ENCODE peak calls at places on chromosome 13, in six cellular contexts. F, R, W, S, Z and A are unnamed samples.

GRCh38 chr13:76976488-76976887 is 15.4 kb upstream of the CLN5 start:
- DNase-seq in F (no peak), R (no peak), W (no peak), S (peak), Z (no peak), A (peak)

GRCh38 chr13:92313382-92313781 is 913.2 kb upstream of the GPC6 start:
- DNase-seq in F (no peak), R (no peak), W (no peak), S (no peak), Z (no peak), A (no peak)

GRCh38 chr13:111926501-111927180 is 140.3 kb upstream of the SOX1 start:
- DNase-seq in F (peak), R (no peak), W (peak), S (no peak), Z (no peak), A (no peak)

GRCh38 chr13:72141845-72142470 is 275.0 kb upstream of the DACH1 start:
- DNase-seq in F (no peak), R (no peak), W (no peak), S (peak), Z (no peak), A (no peak)

GRCh38 chr13:81078048-81078447 is 737.1 kb upstream of the SPRY2 start:
- DNase-seq in F (no peak), R (no peak), W (no peak), S (peak), Z (no peak), A (no peak)

GRCh38 chr13:107347641-107348369 is 779.9 kb upstream of the ARGLU1 start:
- DNase-seq in F (no peak), R (no peak), W (no peak), S (no peak), Z (no peak), A (no peak)

GRCh38 chr13:83056269-83056668 is 826.0 kb downstream of the SLITRK1 start:
- DNase-seq in F (no peak), R (no peak), W (no peak), S (no peak), Z (no peak), A (no peak)

GRCh38 chr13:33140161-33140560 is 123.9 kb downstream of the KL start:
- DNase-seq in F (no peak), R (no peak), W (no peak), S (no peak), Z (no peak), A (no peak)

GRCh38 chr13:51942189-51942588 is 69.1 kb downstream of the ATP7B start:
- DNase-seq in F (no peak), R (no peak), W (no peak), S (peak), Z (no peak), A (no peak)

GRCh38 chr13:38498271-38498670 is 148.6 kb downstream of the UFM1 start:
- DNase-seq in F (no peak), R (no peak), W (no peak), S (no peak), Z (no peak), A (no peak)

GRCh38 chr13:107296804-107297203 is 728.9 kb upstream of the ARGLU1 start:
- DNase-seq in F (no peak), R (no peak), W (no peak), S (peak), Z (no peak), A (no peak)

GRCh38 chr13:29908917-29909755 is 58.7 kb upstream of the UBL3 start:
- DNase-seq in F (no peak), R (no peak), W (no peak), S (no peak), Z (no peak), A (no peak)

GRCh38 chr13:101417043-101417406 is 717 bp upstream of the NALCN start:
- DNase-seq in F (no peak), R (no peak), W (no peak), S (peak), Z (peak), A (no peak)

GRCh38 chr13:80454245-80454644 is 113.3 kb upstream of the SPRY2 start:
- DNase-seq in F (no peak), R (no peak), W (no peak), S (peak), Z (no peak), A (no peak)

GRCh38 chr13:105202384-105202783 is 1333.1 kb downstream of the EFNB2 start:
- DNase-seq in F (no peak), R (no peak), W (no peak), S (peak), Z (no peak), A (no peak)

GRCh38 chr13:38970380-38971051 is 20.1 kb downstream of the STOML3 start:
- DNase-seq in F (no peak), R (no peak), W (no peak), S (peak), Z (no peak), A (no peak)

GRCh38 chr13:33185853-33186252 is 99.7 kb downstream of the STARD13 start:
- DNase-seq in F (no peak), R (no peak), W (no peak), S (no peak), Z (no peak), A (no peak)

GRCh38 chr13:37627428-37627827 is 28.9 kb upstream of the POSTN start:
- DNase-seq in F (no peak), R (no peak), W (no peak), S (no peak), Z (no peak), A (no peak)

GRCh38 chr13:22047082-22047784 is 376.4 kb downstream of the FGF9 start:
- DNase-seq in F (no peak), R (no peak), W (no peak), S (peak), Z (peak), A (no peak)

GRCh38 chr13:29438772-29439171 is 156.7 kb downstream of the SLC7A1 start:
- DNase-seq in F (no peak), R (no peak), W (no peak), S (no peak), Z (no peak), A (no peak)

GRCh38 chr13:61370520-61370919 is 45.1 kb downstream of the PCDH20 start:
- DNase-seq in F (no peak), R (no peak), W (no peak), S (no peak), Z (no peak), A (no peak)

GRCh38 chr13:109764474-109765292 is 21.7 kb downstream of the IRS2 start:
- DNase-seq in F (no peak), R (no peak), W (no peak), S (peak), Z (no peak), A (no peak)

GRCh38 chr13:24036115-24036514 is 124.4 kb upstream of the SPATA13 start:
- DNase-seq in F (no peak), R (no peak), W (no peak), S (no peak), Z (no peak), A (peak)

GRCh38 chr13:32657309-32657708 is 71.1 kb downstream of the PDS5B start:
- DNase-seq in F (no peak), R (no peak), W (no peak), S (no peak), Z (no peak), A (no peak)

GRCh38 chr13:100392709-100393630 is 195.6 kb downstream of the GGACT start:
- DNase-seq in F (peak), R (peak), W (no peak), S (peak), Z (peak), A (peak)

GRCh38 chr13:64397699-64398098 is 2832.4 kb downstream of the PCDH9 start:
- DNase-seq in F (no peak), R (no peak), W (no peak), S (no peak), Z (no peak), A (no peak)

GRCh38 chr13:73365681-73366080 is 306.9 kb downstream of the KLF5 start:
- DNase-seq in F (no peak), R (no peak), W (no peak), S (peak), Z (no peak), A (no peak)

GRCh38 chr13:54185785-54186184 is 1157.2 kb downstream of the OLFM4 start:
- DNase-seq in F (no peak), R (no peak), W (no peak), S (peak), Z (no peak), A (no peak)

GRCh38 chr13:73938375-73939070 is 195.7 kb downstream of the KLF12 start:
- DNase-seq in F (no peak), R (no peak), W (no peak), S (peak), Z (peak), A (peak)

GRCh38 chr13:75366380-75367280 is 115.3 kb downstream of the TBC1D4 start:
- DNase-seq in F (no peak), R (no peak), W (no peak), S (no peak), Z (no peak), A (no peak)

GRCh38 chr13:44155422-44156293 is 218.0 kb upstream of the SERP2 start:
- DNase-seq in F (no peak), R (no peak), W (no peak), S (no peak), Z (no peak), A (no peak)

GRCh38 chr13:43124495-43124894 is 101.1 kb downstream of the DNAJC15 start:
- DNase-seq in F (no peak), R (no peak), W (no peak), S (no peak), Z (no peak), A (no peak)

GRCh38 chr13:24007979-24008620 is 110.8 kb upstream of the C1QTNF9B start:
- DNase-seq in F (no peak), R (no peak), W (no peak), S (peak), Z (no peak), A (no peak)

GRCh38 chr13:102779426-102780159 is 6.0 kb upstream of the TEX30 start:
- DNase-seq in F (no peak), R (no peak), W (no peak), S (no peak), Z (no peak), A (no peak)

GRCh38 chr13:72737033-72737432 is 9.3 kb downstream of the BORA start:
- DNase-seq in F (no peak), R (no peak), W (no peak), S (no peak), Z (no peak), A (no peak)

GRCh38 chr13:52617070-52618060 is 24.9 kb upstream of the HNRNPA1L2 start:
- DNase-seq in F (peak), R (peak), W (peak), S (peak), Z (peak), A (peak)

GRCh38 chr13:30319703-30320102 is 12.4 kb upstream of the KATNAL1 start:
- DNase-seq in F (no peak), R (no peak), W (no peak), S (no peak), Z (no peak), A (no peak)

GRCh38 chr13:79490846-79491245 is 9.9 kb downstream of the NDFIP2 start:
- DNase-seq in F (no peak), R (no peak), W (no peak), S (peak), Z (no peak), A (no peak)

GRCh38 chr13:25406377-25406776 is 34.6 kb downstream of the ATP8A2 start:
- DNase-seq in F (no peak), R (no peak), W (no peak), S (peak), Z (no peak), A (no peak)

GRCh38 chr13:62418872-62419271 is 1003.2 kb upstream of the PCDH20 start:
- DNase-seq in F (no peak), R (no peak), W (no peak), S (no peak), Z (no peak), A (no peak)

GRCh38 chr13:40662866-40663265 is 3.6 kb downstream of the FOXO1 start:
- DNase-seq in F (no peak), R (no peak), W (no peak), S (no peak), Z (no peak), A (no peak)
- H3K4me3 ChIP-seq in F (peak), R (peak), W (peak), S (no peak), Z (no peak), A (no peak)

DNA sequence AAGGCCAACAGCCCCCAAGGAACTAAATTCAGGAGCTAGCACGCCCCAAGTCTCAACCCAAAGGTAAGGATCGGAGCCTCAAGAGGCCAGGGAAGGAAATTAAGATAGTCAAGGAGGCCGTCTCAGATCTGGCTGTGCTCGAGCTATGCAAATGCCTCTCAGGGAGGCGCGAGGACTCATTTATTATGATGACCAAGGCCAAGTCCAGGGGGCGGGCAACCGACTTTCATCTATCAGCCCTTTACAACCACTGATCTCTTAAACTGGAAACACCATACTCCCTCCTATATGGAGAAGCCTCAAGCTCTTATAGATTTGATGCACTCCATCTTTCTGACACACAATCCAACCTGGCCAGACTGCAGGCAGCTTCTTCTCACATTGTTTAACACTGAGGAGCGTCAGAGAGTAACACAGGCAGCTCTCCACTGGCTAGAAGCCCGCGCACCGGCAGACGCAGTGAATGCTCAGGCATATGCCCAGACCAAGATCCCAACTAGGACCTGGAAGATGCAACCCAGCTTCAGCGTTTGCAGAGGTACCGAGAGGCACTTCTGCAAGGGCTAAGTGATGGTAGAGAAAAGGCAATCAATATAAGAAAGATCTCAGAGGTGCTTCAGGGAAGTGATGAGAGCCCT is 9.6 kb upstream of the SLC15A1 start:
- DNase-seq in F (no peak), R (no peak), W (no peak), S (no peak), Z (no peak), A (no peak)
- TF ChIP-seq CTCF in F (no peak), R (no peak), W (no peak), S (no peak), Z (no peak), A (no peak)

DNA sequence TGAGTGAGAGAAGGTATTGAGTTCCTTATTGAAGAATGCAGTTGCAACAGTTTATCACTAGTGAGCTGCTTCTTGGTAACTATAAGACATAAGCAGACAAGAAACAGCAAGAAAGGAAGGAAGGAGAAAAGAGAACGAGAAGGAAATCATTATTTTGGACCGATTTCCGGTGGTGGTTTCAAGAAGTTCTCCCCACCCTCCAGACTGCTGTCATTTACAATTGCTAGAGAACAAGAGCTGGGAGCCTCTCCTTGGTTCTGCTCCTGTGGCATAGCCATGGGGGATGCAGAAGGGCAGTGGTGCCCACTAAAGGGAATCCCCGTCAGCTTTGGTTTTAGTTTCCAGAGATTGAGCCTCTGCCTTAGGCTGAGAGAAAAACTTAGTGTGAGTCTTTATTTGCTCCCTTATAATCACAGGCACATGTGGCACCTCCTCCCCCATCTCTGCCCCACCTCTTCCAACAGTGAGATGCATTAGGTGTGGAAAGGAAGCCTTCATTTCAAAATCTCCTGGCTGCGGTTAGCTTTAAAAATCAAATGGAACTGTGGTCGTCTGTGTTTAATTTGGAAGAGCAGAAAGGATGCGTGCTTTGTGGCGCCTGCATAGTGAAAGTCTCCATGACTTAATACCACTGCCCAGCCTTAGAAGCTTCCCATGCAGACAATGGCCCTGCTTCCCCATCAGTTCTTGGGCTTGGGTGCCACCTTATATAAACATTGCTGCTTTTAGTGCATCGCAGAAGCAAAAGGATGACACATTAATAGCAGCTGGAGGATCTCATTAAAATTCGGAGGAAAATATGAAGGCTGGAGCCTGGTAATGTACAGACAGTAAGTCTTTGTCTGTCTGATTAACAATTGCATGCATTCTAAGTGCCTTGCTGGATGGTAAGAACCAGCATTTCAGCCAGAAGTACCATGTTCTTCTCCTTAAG is 25.0 kb downstream of the LRCH1 start:
- DNase-seq in F (no peak), R (no peak), W (no peak), S (no peak), Z (no peak), A (peak)
- H3K4me3 ChIP-seq in F (no peak), R (no peak), W (no peak), S (no peak), Z (no peak), A (no peak)

GRCh38 chr13:110925023-110925608 is 10.2 kb upstream of the ANKRD10 start:
- DNase-seq in F (no peak), R (no peak), W (no peak), S (no peak), Z (no peak), A (no peak)
- TF ChIP-seq CTCF in F (no peak), R (no peak), W (peak), S (no peak), Z (peak), A (peak)

DNA sequence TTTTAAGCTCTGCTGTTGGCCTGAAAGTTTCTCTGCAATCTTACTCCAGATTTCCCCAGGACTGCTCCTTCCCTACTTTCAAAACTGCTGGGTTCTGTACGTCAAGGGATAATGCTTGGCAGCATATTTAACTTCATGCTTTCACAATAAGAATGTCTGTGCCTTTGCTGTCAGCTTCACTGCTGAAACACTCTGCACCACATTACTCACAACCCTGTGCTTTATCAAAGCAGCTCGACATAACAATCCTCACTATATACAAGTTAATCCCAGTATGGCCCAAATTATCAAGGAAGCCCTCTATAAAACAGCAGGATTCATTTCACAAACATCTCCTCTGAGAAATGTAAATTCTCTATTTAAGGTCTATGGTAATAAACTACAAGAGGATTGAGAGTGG is 17.5 kb downstream of the LATS2 start:
- DNase-seq in F (no peak), R (no peak), W (no peak), S (no peak), Z (peak), A (no peak)
- H3K4me3 ChIP-seq in F (no peak), R (no peak), W (no peak), S (no peak), Z (no peak), A (no peak)

DNA sequence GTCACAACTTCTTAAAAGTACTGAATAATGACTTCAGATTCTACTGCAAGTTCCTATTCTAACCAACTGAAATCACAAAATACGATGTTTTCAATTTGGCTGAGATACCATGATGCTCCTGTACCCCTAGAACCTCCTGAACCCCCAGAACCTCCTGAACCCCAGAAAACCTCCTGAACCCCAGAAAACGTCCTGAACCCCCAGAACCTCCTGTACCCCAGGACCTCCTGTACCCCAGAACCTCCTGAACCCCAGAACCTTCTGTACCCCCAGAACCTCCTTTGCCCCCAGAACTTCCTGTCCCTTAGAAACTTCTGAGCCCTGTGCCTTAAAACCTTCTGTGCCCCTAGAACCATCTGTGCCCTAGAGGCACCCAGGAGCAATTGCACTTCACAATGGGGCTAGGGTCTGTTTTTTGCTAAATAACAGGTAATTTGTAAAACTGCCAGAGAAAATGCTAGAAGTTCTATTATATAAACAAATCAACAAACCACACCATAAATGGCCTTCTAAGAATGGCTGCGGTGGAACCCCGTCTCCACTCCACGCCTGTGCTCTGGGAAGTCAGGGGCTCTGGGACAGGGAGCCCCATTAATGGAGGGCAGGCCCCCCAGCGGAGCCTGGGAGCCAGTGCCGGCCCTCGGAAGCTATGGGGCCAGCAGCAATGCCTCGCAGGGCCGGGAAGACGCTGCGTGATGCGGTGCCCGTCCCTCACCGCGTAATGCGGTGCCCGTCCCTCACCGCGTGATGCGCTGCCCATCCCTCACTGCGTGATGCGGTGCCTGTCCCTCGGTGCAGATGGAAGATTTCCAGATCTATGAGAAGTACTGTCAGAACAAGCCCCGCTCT is 21.3 kb upstream of the F7 start:
- DNase-seq in F (no peak), R (no peak), W (peak), S (no peak), Z (no peak), A (no peak)
- TF ChIP-seq CTCF in F (no peak), R (no peak), W (no peak), S (no peak), Z (peak), A (peak)